ENCODE peak calls at places on chromosomes 13 and 19, in six cellular contexts. X is heart right ventricle, R is A673, P is PC-9, B is esophagus muscularis mucosa, K is IMR-90. D is an unnamed sample.

GRCh38 chr19:29288276-29288675 is 75.3 kb upstream of the UQCRFS1 start:
- DNase-seq in X (no peak), R (no peak), P (no peak), B (no peak), K (no peak), D (no peak)

GRCh38 chr19:34556500-34556899 is 74.9 kb downstream of the WTIP start:
- DNase-seq in X (no peak), R (peak), P (peak), B (no peak), K (no peak), D (no peak)

GRCh38 chr19:2888739-2889224 is 11.9 kb upstream of the ZNF57 start:
- DNase-seq in X (peak), R (no peak), P (peak), B (no peak), K (no peak), D (no peak)

GRCh38 chr19:48573163-48573505 is 21.2 kb downstream of the SULT2B1 start:
- DNase-seq in X (peak), R (no peak), P (no peak), B (no peak), K (no peak), D (no peak)

GRCh38 chr13:94309997-94310842 is 169.3 kb downstream of the DCT start:
- DNase-seq in X (no peak), R (peak), P (no peak), B (no peak), K (peak), D (no peak)

GRCh38 chr19:16325671-16326400 is 1.2 kb downstream of the KLF2 start:
- DNase-seq in X (peak), R (peak), P (no peak), B (no peak), K (no peak), D (no peak)

GRCh38 chr13:113759525-113760137 is 605 bp downstream of the TMEM255B start:
- DNase-seq in X (peak), R (no peak), P (no peak), B (no peak), K (peak), D (no peak)

GRCh38 chr19:54316746-54317107 is 3.8 kb upstream of the LILRA5 start:
- DNase-seq in X (peak), R (peak), P (no peak), B (no peak), K (no peak), D (no peak)

GRCh38 chr19:41795031-41795461 is 1.3 kb upstream of the CEACAM3 start:
- DNase-seq in X (no peak), R (peak), P (peak), B (no peak), K (peak), D (no peak)

GRCh38 chr13:63910406-63910957 is 2494.8 kb upstream of the PCDH20 start:
- DNase-seq in X (no peak), R (peak), P (no peak), B (no peak), K (peak), D (peak)

GRCh38 chr13:51942189-51942588 is 69.1 kb downstream of the ATP7B start:
- DNase-seq in X (no peak), R (no peak), P (peak), B (no peak), K (no peak), D (no peak)

GRCh38 chr19:3479819-3480215 is 508 bp downstream of the SMIM24 start:
- DNase-seq in X (no peak), R (peak), P (no peak), B (no peak), K (no peak), D (no peak)

GRCh38 chr13:50915562-50915961 is 6.0 kb downstream of the RNASEH2B start:
- DNase-seq in X (no peak), R (no peak), P (no peak), B (no peak), K (no peak), D (no peak)
- TF ChIP-seq CTCF in X (no peak), R (no peak), P (no peak), B (no peak), K (no peak), D (no peak)

GRCh38 chr13:30078059-30078458 is 227.6 kb upstream of the UBL3 start:
- DNase-seq in X (no peak), R (no peak), P (no peak), B (no peak), K (no peak), D (no peak)
- H3K4me3 ChIP-seq in X (no peak), R (no peak), P (no peak), B (no peak), K (no peak), D (no peak)

GRCh38 chr19:40191836-40192646 is 815 bp downstream of the MAP3K10 start:
- DNase-seq in X (peak), R (peak), P (peak), B (no peak), K (peak), D (no peak)
- TF ChIP-seq CTCF in X (no peak), R (no peak), P (no peak), B (no peak), K (peak), D (peak)

DNA sequence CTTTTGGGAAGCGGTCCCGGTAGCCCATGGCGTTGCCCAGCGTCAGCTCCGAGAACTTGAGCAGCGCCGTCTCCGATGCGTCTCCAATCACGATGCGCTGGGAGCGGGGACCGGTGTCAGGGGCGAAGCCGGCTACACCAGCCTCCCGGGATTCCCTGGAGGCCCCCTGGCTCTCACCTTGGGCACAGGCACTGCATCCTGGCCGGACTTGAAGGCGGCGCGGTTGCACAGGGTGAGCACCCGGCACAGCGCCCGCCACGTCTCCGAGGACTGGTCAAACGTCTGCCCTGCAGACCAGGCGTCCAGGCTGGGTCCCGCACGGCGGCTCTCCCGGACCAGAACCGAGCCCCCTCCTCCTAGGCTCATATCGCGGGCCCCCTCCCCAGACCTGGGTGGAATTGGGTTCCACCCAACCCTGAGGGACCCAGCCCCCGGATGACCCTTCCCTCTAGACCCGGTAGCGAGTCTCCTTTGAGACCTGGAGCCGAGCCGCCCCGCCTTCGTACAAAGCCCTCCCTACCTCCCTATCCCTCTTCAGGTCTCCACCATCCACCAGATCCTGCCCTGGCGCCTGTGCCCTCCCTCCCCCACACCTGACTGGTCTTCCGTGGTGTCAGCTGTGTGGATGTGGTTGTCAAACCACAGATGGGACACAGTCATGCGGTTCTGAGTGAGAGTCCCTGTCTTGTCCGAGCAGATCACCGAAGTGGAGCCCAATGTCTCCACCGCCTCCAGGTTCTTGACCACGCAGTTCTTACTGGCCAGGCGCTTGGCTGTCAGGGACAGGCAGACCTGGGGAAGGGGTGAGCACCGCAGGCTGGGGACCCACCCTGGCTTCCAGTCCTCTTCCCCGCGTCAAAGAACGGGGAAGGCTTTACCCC is 4.8 kb downstream of the ATP4A start:
- DNase-seq in X (no peak), R (no peak), P (no peak), B (no peak), K (no peak), D (no peak)
- H3K4me3 ChIP-seq in X (peak), R (peak), P (no peak), B (peak), K (no peak), D (no peak)

D was measured in LNCaP clone FGC.